ENCODE peak calls at places on chromosomes 2 and 18, in seven cellular contexts. V is brain microvascular endothelial cell; L is activated naive CD4-positive, alpha-beta T cell treated with anti-CD3 and anti-CD28 coated beads, Interleukin-2, amount 10 ng/mL, durations not matched to agents 7 days and 5 days; F is HuH-7.5; E is stimulated activated CD4-positive, alpha-beta T cell treated with anti-CD3 and anti-CD28 coated beads, Interleukin-2, amount 100 ng/mL, for 48 hours; T is NCI-H1105 treated with DMSO at 0.1 percent for 48 hours; H is NCI-H2029 treated with DMSO at 0.1 percent for 48 hours. C is an unnamed sample.

GRCh38 chr2:134137182-134137595 is 116.7 kb upstream of the MGAT5 start:
- DNase-seq in V (no peak), L (peak), F (no peak), E (no peak), T (no peak), H (no peak), C (no peak)

GRCh38 chr2:104412384-104412783 is 441.5 kb upstream of the POU3F3 start:
- DNase-seq in V (no peak), L (peak), F (no peak), E (peak), T (peak), H (no peak), C (no peak)

GRCh38 chr2:112584134-112584890 is at the start of gene CHCHD5:
- DNase-seq in V (peak), L (peak), F (peak), E (peak), T (peak), H (peak), C (peak)

GRCh38 chr2:19868705-19869550 is 32.9 kb downstream of the TTC32 start:
- DNase-seq in V (no peak), L (peak), F (peak), E (peak), T (no peak), H (no peak), C (no peak)

GRCh38 chr2:66607152-66607551 is 172.2 kb downstream of the MEIS1 start:
- DNase-seq in V (no peak), L (no peak), F (no peak), E (no peak), T (no peak), H (no peak), C (no peak)

GRCh38 chr2:1784087-1784486 is 39.8 kb upstream of the PXDN start:
- DNase-seq in V (no peak), L (no peak), F (no peak), E (no peak), T (no peak), H (no peak), C (no peak)

GRCh38 chr2:120423167-120423943 is 77.4 kb downstream of the INHBB start:
- DNase-seq in V (no peak), L (no peak), F (no peak), E (no peak), T (no peak), H (peak), C (no peak)

GRCh38 chr18:32920796-32921787 is 148.3 kb upstream of the KLHL14 start:
- DNase-seq in V (peak), L (no peak), F (no peak), E (no peak), T (no peak), H (no peak), C (no peak)

GRCh38 chr2:85585781-85586105 is 1.5 kb downstream of the VAMP5 start:
- DNase-seq in V (no peak), L (no peak), F (no peak), E (no peak), T (no peak), H (no peak), C (no peak)

C was measured in T47D.